ENCODE peak calls at places on chromosomes 7 and 10, in four cellular contexts. One of them, this sample, is unnamed.

GRCh38 chr7:44117801-44118429 is 5.4 kb downstream of the POLD2 start:
- DNase-seq in heart left ventricle: peak; percentile 62
- DNase-seq in adrenal gland: no peak
- DNase-seq in lower lobe of right lung: no peak
- DNase-seq in this sample: no peak

GRCh38 chr10:6647811-6648526 is 67.9 kb upstream of the PRKCQ start:
- DNase-seq in heart left ventricle: no peak
- DNase-seq in adrenal gland: peak; percentile 22
- DNase-seq in lower lobe of right lung: peak; percentile 54
- DNase-seq in this sample: peak; percentile 75

GRCh38 chr7:142581341-142581740 is 167.9 kb upstream of the PRSS1 start:
- DNase-seq in lower lobe of right lung: peak; percentile 56
- DNase-seq in heart left ventricle: no peak
- DNase-seq in adrenal gland: no peak
- DNase-seq in this sample: no peak

GRCh38 chr10:125377368-125377767 is 217.0 kb upstream of the CTBP2 start:
- DNase-seq in adrenal gland: no peak
- DNase-seq in lower lobe of right lung: no peak
- DNase-seq in heart left ventricle: no peak
- DNase-seq in this sample: no peak

GRCh38 chr10:72784551-72785421 is 92.8 kb downstream of the MCU start:
- DNase-seq in adrenal gland: peak; percentile 64
- DNase-seq in lower lobe of right lung: peak; percentile 54
- DNase-seq in heart left ventricle: no peak
- DNase-seq in this sample: peak; percentile 57

GRCh38 chr7:72309476-72309875 is 102.7 kb downstream of the CALN1 start:
- DNase-seq in lower lobe of right lung: no peak
- DNase-seq in heart left ventricle: no peak
- DNase-seq in adrenal gland: peak; percentile 56
- DNase-seq in this sample: no peak

GRCh38 chr7:44608916-44609648 is 2.7 kb downstream of the OGDH start:
- DNase-seq in heart left ventricle: no peak
- DNase-seq in adrenal gland: no peak
- DNase-seq in lower lobe of right lung: no peak
- DNase-seq in this sample: peak; percentile 97

GRCh38 chr10:103663802-103664201 is 170.3 kb downstream of the NEURL1 start:
- DNase-seq in heart left ventricle: peak; percentile 74
- DNase-seq in lower lobe of right lung: peak; percentile 59
- DNase-seq in adrenal gland: no peak
- DNase-seq in this sample: no peak

GRCh38 chr10:59887972-59888640 is 18.2 kb downstream of the CCDC6 start:
- DNase-seq in adrenal gland: no peak
- DNase-seq in heart left ventricle: no peak
- DNase-seq in lower lobe of right lung: no peak
- DNase-seq in this sample: no peak

GRCh38 chr7:36185092-36185491 is 32.0 kb downstream of the EEPD1 start:
- DNase-seq in lower lobe of right lung: no peak
- DNase-seq in heart left ventricle: no peak
- DNase-seq in adrenal gland: no peak
- DNase-seq in this sample: no peak

GRCh38 chr10:102604379-102604960 is 39.8 kb upstream of the TRIM8 start:
- DNase-seq in adrenal gland: no peak
- DNase-seq in lower lobe of right lung: no peak
- DNase-seq in heart left ventricle: no peak
- DNase-seq in this sample: no peak

GRCh38 chr10:99534939-99535763 is 2.4 kb downstream of the NKX2-3 start:
- DNase-seq in adrenal gland: no peak
- DNase-seq in lower lobe of right lung: no peak
- DNase-seq in heart left ventricle: no peak
- DNase-seq in this sample: no peak

GRCh38 chr10:73625004-73625883 is 16.0 kb downstream of the MYOZ1 start:
- DNase-seq in adrenal gland: peak; percentile 31
- DNase-seq in heart left ventricle: peak; percentile 66
- DNase-seq in lower lobe of right lung: no peak
- DNase-seq in this sample: peak; percentile 17

GRCh38 chr10:2137549-2138174 is 400.3 kb upstream of the ADARB2 start:
- DNase-seq in heart left ventricle: no peak
- DNase-seq in lower lobe of right lung: no peak
- DNase-seq in adrenal gland: no peak
- DNase-seq in this sample: no peak

GRCh38 chr10:123890246-123890645 is 1.4 kb downstream of the CPXM2 start:
- DNase-seq in heart left ventricle: no peak
- DNase-seq in lower lobe of right lung: no peak
- DNase-seq in adrenal gland: no peak
- DNase-seq in this sample: no peak

GRCh38 chr10:18418579-18419210 is 232.7 kb downstream of the NSUN6 start:
- DNase-seq in heart left ventricle: no peak
- DNase-seq in adrenal gland: no peak
- DNase-seq in lower lobe of right lung: no peak
- DNase-seq in this sample: no peak

GRCh38 chr7:34842782-34843181 is 184.8 kb downstream of the NPSR1 start:
- DNase-seq in adrenal gland: no peak
- DNase-seq in lower lobe of right lung: no peak
- DNase-seq in heart left ventricle: no peak
- DNase-seq in this sample: no peak

GRCh38 chr7:7567898-7568531 is 1.3 kb downstream of the MIOS start:
- DNase-seq in heart left ventricle: no peak
- DNase-seq in lower lobe of right lung: no peak
- DNase-seq in adrenal gland: no peak
- DNase-seq in this sample: no peak

GRCh38 chr10:16941865-16942264 is 124.6 kb upstream of the RSU1 start:
- DNase-seq in lower lobe of right lung: no peak
- DNase-seq in heart left ventricle: no peak
- DNase-seq in adrenal gland: no peak
- DNase-seq in this sample: no peak

GRCh38 chr7:55546826-55547225 is 25.5 kb downstream of the VOPP1 start:
- DNase-seq in heart left ventricle: no peak
- DNase-seq in adrenal gland: peak; percentile 91
- DNase-seq in lower lobe of right lung: peak; percentile 66
- DNase-seq in this sample: no peak

GRCh38 chr10:1854271-1854670 is 116.9 kb upstream of the ADARB2 start:
- DNase-seq in heart left ventricle: no peak
- DNase-seq in lower lobe of right lung: no peak
- DNase-seq in adrenal gland: no peak
- DNase-seq in this sample: no peak

GRCh38 chr7:76262683-76263402 is 39.6 kb upstream of the HSPB1 start:
- DNase-seq in heart left ventricle: no peak
- DNase-seq in adrenal gland: peak; percentile 63
- DNase-seq in lower lobe of right lung: no peak
- DNase-seq in this sample: peak; percentile 87

GRCh38 chr7:55133630-55134392 is 115.0 kb downstream of the EGFR start:
- DNase-seq in lower lobe of right lung: no peak
- DNase-seq in heart left ventricle: peak; percentile 79
- DNase-seq in adrenal gland: no peak
- DNase-seq in this sample: no peak

GRCh38 chr10:60662917-60663614 is 115.2 kb upstream of the CDK1 start:
- DNase-seq in heart left ventricle: no peak
- DNase-seq in adrenal gland: no peak
- DNase-seq in lower lobe of right lung: no peak
- DNase-seq in this sample: no peak

GRCh38 chr10:70481831-70482530 is 3.4 kb downstream of the PALD1 start:
- DNase-seq in lower lobe of right lung: no peak
- DNase-seq in adrenal gland: no peak
- DNase-seq in heart left ventricle: no peak
- DNase-seq in this sample: no peak

GRCh38 chr10:106508920-106509319 is 655.6 kb downstream of the SORCS1 start:
- DNase-seq in lower lobe of right lung: no peak
- DNase-seq in heart left ventricle: no peak
- DNase-seq in adrenal gland: no peak
- DNase-seq in this sample: no peak

GRCh38 chr10:72935358-72935757 is 19.2 kb downstream of the PLA2G12B start:
- DNase-seq in heart left ventricle: no peak
- DNase-seq in adrenal gland: no peak
- DNase-seq in lower lobe of right lung: no peak
- DNase-seq in this sample: no peak

GRCh38 chr10:122363722-122364463 is 10.6 kb upstream of the PLEKHA1 start:
- DNase-seq in heart left ventricle: no peak
- DNase-seq in lower lobe of right lung: no peak
- DNase-seq in adrenal gland: no peak
- DNase-seq in this sample: no peak

GRCh38 chr7:91557789-91558396 is 293.7 kb downstream of the FZD1 start:
- DNase-seq in adrenal gland: no peak
- DNase-seq in lower lobe of right lung: no peak
- DNase-seq in heart left ventricle: no peak
- DNase-seq in this sample: no peak

GRCh38 chr10:60604356-60604755 is 173.9 kb upstream of the CDK1 start:
- DNase-seq in adrenal gland: no peak
- DNase-seq in heart left ventricle: no peak
- DNase-seq in lower lobe of right lung: no peak
- DNase-seq in this sample: no peak

GRCh38 chr7:47817922-47818321 is 130.3 kb downstream of the PKD1L1 start:
- DNase-seq in heart left ventricle: no peak
- DNase-seq in adrenal gland: no peak
- DNase-seq in lower lobe of right lung: no peak
- DNase-seq in this sample: no peak

GRCh38 chr7:88306590-88307048 is at the start of gene STEAP4:
- DNase-seq in heart left ventricle: peak; percentile 87
- DNase-seq in lower lobe of right lung: peak; percentile 91
- DNase-seq in adrenal gland: peak; percentile 56
- DNase-seq in this sample: peak; percentile 20

GRCh38 chr10:116104210-116104932 is 168.6 kb downstream of the GFRA1 start:
- DNase-seq in heart left ventricle: no peak
- DNase-seq in adrenal gland: no peak
- DNase-seq in lower lobe of right lung: no peak
- DNase-seq in this sample: no peak

GRCh38 chr10:33858326-33858725 is 523.9 kb upstream of the NRP1 start:
- DNase-seq in adrenal gland: no peak
- DNase-seq in lower lobe of right lung: no peak
- DNase-seq in heart left ventricle: no peak
- DNase-seq in this sample: no peak

GRCh38 chr10:63093227-63093626 is 39.9 kb upstream of the NRBF2 start:
- DNase-seq in adrenal gland: no peak
- DNase-seq in heart left ventricle: no peak
- DNase-seq in lower lobe of right lung: no peak
- DNase-seq in this sample: no peak

GRCh38 chr7:128154519-128154918 is 86.6 kb upstream of the LEP start:
- DNase-seq in heart left ventricle: no peak
- DNase-seq in lower lobe of right lung: no peak
- DNase-seq in adrenal gland: no peak
- DNase-seq in this sample: no peak

GRCh38 chr7:128155100-128155763 is 85.8 kb upstream of the LEP start:
- DNase-seq in lower lobe of right lung: no peak
- DNase-seq in adrenal gland: no peak
- DNase-seq in heart left ventricle: no peak
- DNase-seq in this sample: no peak

GRCh38 chr7:128158370-128158769 is 82.7 kb upstream of the LEP start:
- DNase-seq in lower lobe of right lung: no peak
- DNase-seq in heart left ventricle: no peak
- DNase-seq in adrenal gland: no peak
- DNase-seq in this sample: no peak

GRCh38 chr7:128160296-128160695 is 80.8 kb upstream of the LEP start:
- DNase-seq in heart left ventricle: no peak
- DNase-seq in lower lobe of right lung: no peak
- DNase-seq in adrenal gland: no peak
- DNase-seq in this sample: no peak

GRCh38 chr7:128157906-128158305 is 83.2 kb upstream of the LEP start:
- DNase-seq in adrenal gland: no peak
- DNase-seq in heart left ventricle: no peak
- DNase-seq in lower lobe of right lung: no peak
- DNase-seq in this sample: no peak
- H3K4me3 ChIP-seq in adrenal gland: no peak overlapping the region
- H3K4me3 ChIP-seq in heart left ventricle: no peak overlapping the region
- H3K4me3 ChIP-seq in lower lobe of right lung: no peak overlapping the region
- H3K4me3 ChIP-seq in this sample: no peak overlapping the region

GRCh38 chr7:1597361-1597760 is 27.5 kb upstream of the PSMG3 start:
- DNase-seq in adrenal gland: no peak
- DNase-seq in lower lobe of right lung: no peak
- DNase-seq in heart left ventricle: no peak
- DNase-seq in this sample: no peak
- H3K9me3 ChIP-seq in adrenal gland: no peaks in the 10 kb centered on the region
- H3K9me3 ChIP-seq in lower lobe of right lung: no peaks in the 10 kb centered on the region
- H3K9me3 ChIP-seq in heart left ventricle: no peaks in the 10 kb centered on the region
- H3K9me3 ChIP-seq in this sample: no peaks in the 10 kb centered on the region

DNA sequence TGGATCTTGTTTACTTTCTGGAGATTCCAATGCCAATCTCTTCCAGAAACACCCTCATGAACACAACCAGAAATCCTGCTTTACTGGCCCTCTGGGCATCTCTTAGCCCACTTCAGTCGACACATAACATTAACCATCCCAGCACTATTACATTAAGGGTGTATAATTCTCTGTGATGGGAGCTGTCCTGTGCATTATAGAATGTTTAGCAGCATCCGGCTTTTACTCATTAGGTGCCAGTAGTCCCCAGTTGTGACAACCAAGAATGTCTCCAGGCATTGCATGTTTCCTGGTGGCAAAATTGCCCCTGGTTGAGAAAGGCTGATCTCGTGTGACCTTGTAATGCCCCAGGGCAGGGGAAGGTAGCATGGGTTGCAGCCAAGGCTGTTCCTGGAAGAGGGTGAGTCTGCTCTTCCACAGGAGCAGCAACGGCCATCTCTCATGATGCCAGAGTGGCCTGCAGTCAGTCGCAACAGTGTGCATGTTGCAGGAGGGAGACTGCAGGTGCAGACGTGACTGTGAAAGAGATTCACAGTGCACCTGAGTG is 2.6 kb upstream of the DDC start:
- DNase-seq in heart left ventricle: no peak
- DNase-seq in adrenal gland: no peak
- DNase-seq in lower lobe of right lung: no peak
- DNase-seq in this sample: no peak
- H3K4me1 ChIP-seq in heart left ventricle: no peaks in the 10 kb centered on the region
- H3K4me1 ChIP-seq in adrenal gland: no peaks in the 10 kb centered on the region
- H3K4me1 ChIP-seq in lower lobe of right lung: peaks cover 7% of the 10 kb centered on the region
- H3K4me1 ChIP-seq in this sample: no peaks in the 10 kb centered on the region

DNA sequence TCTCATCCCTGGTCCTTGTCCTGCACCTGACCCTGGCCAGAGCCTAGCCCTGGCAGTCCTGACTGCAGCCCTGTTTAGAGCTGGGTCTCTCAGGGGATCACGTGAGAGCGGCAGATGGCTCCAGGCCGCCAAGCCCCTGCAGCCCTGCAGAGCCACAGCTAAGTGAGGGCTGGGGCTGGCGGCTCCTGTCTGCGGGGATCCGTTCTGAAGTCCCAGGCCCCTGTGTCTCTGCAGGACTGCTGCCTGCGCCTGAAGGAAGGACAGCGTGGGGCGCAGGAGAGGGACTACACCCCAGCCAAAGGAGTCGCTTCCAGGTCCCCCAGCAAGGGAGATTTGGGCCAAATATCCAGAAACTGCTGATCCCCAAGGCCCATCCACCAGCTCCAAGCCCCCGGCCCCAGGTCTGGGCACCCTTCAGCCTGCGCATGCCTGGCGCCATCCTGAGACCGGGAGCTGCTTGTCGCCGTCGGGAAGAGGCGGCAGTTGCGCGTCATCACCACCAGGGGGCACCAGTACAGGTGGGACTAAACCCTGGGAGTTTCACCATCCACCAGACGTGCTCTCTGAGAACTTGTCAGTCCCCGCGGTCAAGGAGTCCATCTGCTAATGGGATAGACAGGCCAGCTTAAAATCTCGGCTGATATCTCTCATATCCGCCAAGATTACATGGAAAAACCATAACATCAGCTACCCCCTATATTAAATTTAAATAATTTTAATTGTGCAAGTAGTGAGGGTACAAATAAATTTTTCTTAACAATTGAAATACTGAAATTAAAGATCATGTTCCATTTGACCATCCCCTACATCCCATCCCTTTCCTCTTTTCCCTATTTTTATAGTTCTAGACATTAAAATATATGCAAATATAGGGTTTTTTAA is 25.1 kb upstream of the GHRHR start:
- DNase-seq in lower lobe of right lung: peak; percentile 86
- DNase-seq in adrenal gland: peak; percentile 78
- DNase-seq in heart left ventricle: peak; percentile 92
- DNase-seq in this sample: peak; percentile 93
- H3K4me3 ChIP-seq in lower lobe of right lung: no peak overlapping the region
- H3K4me3 ChIP-seq in adrenal gland: no peak overlapping the region
- H3K4me3 ChIP-seq in heart left ventricle: peak overlapping the region; percentile 21
- H3K4me3 ChIP-seq in this sample: no peak overlapping the region